ENCODE peak calls at places on chromosomes 3 and 15, in six cellular contexts. One of them, this sample, is unnamed.
A peak's percentile ranks its signal among the peaks of the same experiment; 100 is the strongest.

GRCh38 chr3:116302087-116302747 is 143.1 kb downstream of the LSAMP start:
- DNase-seq in posterior vena cava: no peak
- DNase-seq in neural crest cell: no peak
- DNase-seq in aorta: no peak
- DNase-seq in stimulated activated CD8-positive, alpha-beta memory T cell treated with anti-CD3 and anti-CD28 coated beads, Interleukin-15, amount 100 ng/mL, for 24 hours: no peak
- DNase-seq in CD4-positive, CD25-positive, alpha-beta regulatory T cell: no peak
- DNase-seq in this sample: no peak

GRCh38 chr3:47892284-47892683 is 89.3 kb downstream of the DHX30 start:
- DNase-seq in posterior vena cava: no peak
- DNase-seq in aorta: no peak
- DNase-seq in CD4-positive, CD25-positive, alpha-beta regulatory T cell: no peak
- DNase-seq in neural crest cell: no peak
- DNase-seq in stimulated activated CD8-positive, alpha-beta memory T cell treated with anti-CD3 and anti-CD28 coated beads, Interleukin-15, amount 100 ng/mL, for 24 hours: no peak
- DNase-seq in this sample: no peak

GRCh38 chr3:30203301-30203700 is 403.1 kb upstream of the TGFBR2 start:
- DNase-seq in neural crest cell: no peak
- DNase-seq in stimulated activated CD8-positive, alpha-beta memory T cell treated with anti-CD3 and anti-CD28 coated beads, Interleukin-15, amount 100 ng/mL, for 24 hours: no peak
- DNase-seq in CD4-positive, CD25-positive, alpha-beta regulatory T cell: no peak
- DNase-seq in aorta: no peak
- DNase-seq in posterior vena cava: no peak
- DNase-seq in this sample: no peak

GRCh38 chr3:150314248-150315027 is 93.7 kb upstream of the TSC22D2 start:
- DNase-seq in aorta: no peak
- DNase-seq in posterior vena cava: no peak
- DNase-seq in CD4-positive, CD25-positive, alpha-beta regulatory T cell: no peak
- DNase-seq in neural crest cell: no peak
- DNase-seq in stimulated activated CD8-positive, alpha-beta memory T cell treated with anti-CD3 and anti-CD28 coated beads, Interleukin-15, amount 100 ng/mL, for 24 hours: no peak
- DNase-seq in this sample: no peak

GRCh38 chr3:15647629-15648167 is 46.2 kb downstream of the BTD start:
- DNase-seq in stimulated activated CD8-positive, alpha-beta memory T cell treated with anti-CD3 and anti-CD28 coated beads, Interleukin-15, amount 100 ng/mL, for 24 hours: no peak
- DNase-seq in neural crest cell: no peak
- DNase-seq in CD4-positive, CD25-positive, alpha-beta regulatory T cell: peak; percentile 47
- DNase-seq in aorta: no peak
- DNase-seq in posterior vena cava: no peak
- DNase-seq in this sample: no peak

GRCh38 chr3:147989344-147989743 is 580.2 kb downstream of the ZIC1 start:
- DNase-seq in CD4-positive, CD25-positive, alpha-beta regulatory T cell: no peak
- DNase-seq in posterior vena cava: peak; percentile 81
- DNase-seq in aorta: no peak
- DNase-seq in neural crest cell: no peak
- DNase-seq in stimulated activated CD8-positive, alpha-beta memory T cell treated with anti-CD3 and anti-CD28 coated beads, Interleukin-15, amount 100 ng/mL, for 24 hours: no peak
- DNase-seq in this sample: peak; percentile 87

GRCh38 chr3:183108002-183108449 is 8.7 kb upstream of the MCCC1 start:
- DNase-seq in neural crest cell: no peak
- DNase-seq in CD4-positive, CD25-positive, alpha-beta regulatory T cell: no peak
- DNase-seq in aorta: no peak
- DNase-seq in posterior vena cava: no peak
- DNase-seq in stimulated activated CD8-positive, alpha-beta memory T cell treated with anti-CD3 and anti-CD28 coated beads, Interleukin-15, amount 100 ng/mL, for 24 hours: no peak
- DNase-seq in this sample: no peak

GRCh38 chr3:112134335-112135124 is 1.5 kb upstream of the GCSAM start:
- DNase-seq in posterior vena cava: no peak
- DNase-seq in neural crest cell: no peak
- DNase-seq in stimulated activated CD8-positive, alpha-beta memory T cell treated with anti-CD3 and anti-CD28 coated beads, Interleukin-15, amount 100 ng/mL, for 24 hours: no peak
- DNase-seq in aorta: no peak
- DNase-seq in CD4-positive, CD25-positive, alpha-beta regulatory T cell: peak; percentile 38
- DNase-seq in this sample: no peak

GRCh38 chr3:23778451-23778850 is 27.3 kb upstream of the UBE2E1 start:
- DNase-seq in neural crest cell: no peak
- DNase-seq in stimulated activated CD8-positive, alpha-beta memory T cell treated with anti-CD3 and anti-CD28 coated beads, Interleukin-15, amount 100 ng/mL, for 24 hours: no peak
- DNase-seq in posterior vena cava: no peak
- DNase-seq in aorta: no peak
- DNase-seq in CD4-positive, CD25-positive, alpha-beta regulatory T cell: no peak
- DNase-seq in this sample: no peak

GRCh38 chr15:98878172-98878571 is 129.4 kb downstream of the PGPEP1L start:
- DNase-seq in CD4-positive, CD25-positive, alpha-beta regulatory T cell: no peak
- DNase-seq in neural crest cell: no peak
- DNase-seq in aorta: no peak
- DNase-seq in posterior vena cava: no peak
- DNase-seq in stimulated activated CD8-positive, alpha-beta memory T cell treated with anti-CD3 and anti-CD28 coated beads, Interleukin-15, amount 100 ng/mL, for 24 hours: no peak
- DNase-seq in this sample: no peak